ENCODE peak calls at places on chromosome 3, in eight cellular contexts. A is hepatocyte; X is brain microvascular endothelial cell; L is CD4-positive, CD25-positive, alpha-beta regulatory T cell; P is HFF-Myc; R is fibroblast of lung; V is fibroblast of the aortic adventitia; M is AG10803. Q is an unnamed sample.

GRCh38 chr3:71488391-71488809 is 95.1 kb downstream of the FOXP1 start:
- DNase-seq in A (no peak), X (no peak), L (peak; percentile 51), P (no peak), R (no peak), V (no peak), M (no peak), Q (no peak)

GRCh38 chr3:65732060-65732933 is 306.4 kb downstream of the MAGI1 start:
- DNase-seq in A (peak; percentile 79), X (peak; percentile 54), L (peak; percentile 46), P (peak; percentile 46), R (peak; percentile 71), V (peak; percentile 76), M (peak; percentile 61), Q (no peak)

GRCh38 chr3:36095238-36095637 is 285.1 kb upstream of the STAC start:
- DNase-seq in A (no peak), X (no peak), L (no peak), P (no peak), R (no peak), V (no peak), M (no peak), Q (no peak)

GRCh38 chr3:71055602-71056001 is 527.9 kb downstream of the FOXP1 start:
- DNase-seq in A (no peak), X (no peak), L (no peak), P (no peak), R (peak; percentile 87), V (peak; percentile 94), M (no peak), Q (peak; percentile 67)

GRCh38 chr3:117589454-117589853 is 879.9 kb downstream of the TUSC7 start:
- DNase-seq in A (no peak), X (no peak), L (no peak), P (no peak), R (no peak), V (peak; percentile 24), M (peak; percentile 9), Q (no peak)

GRCh38 chr3:42118762-42119361 is 27.7 kb downstream of the TRAK1 start:
- DNase-seq in A (peak; percentile 75), X (peak; percentile 52), L (peak; percentile 63), P (no peak), R (peak; percentile 47), V (peak; percentile 43), M (no peak), Q (no peak)

GRCh38 chr3:97975466-97975865 is 3.2 kb upstream of the RIOX2 start:
- DNase-seq in A (no peak), X (no peak), L (no peak), P (no peak), R (no peak), V (no peak), M (no peak), Q (no peak)

GRCh38 chr3:156803949-156804741 is 22.0 kb upstream of the LEKR1 start:
- DNase-seq in A (no peak), X (no peak), L (no peak), P (no peak), R (no peak), V (no peak), M (no peak), Q (no peak)

GRCh38 chr3:159907828-159908227 is 80.8 kb upstream of the IL12A start:
- DNase-seq in A (no peak), X (no peak), L (no peak), P (no peak), R (no peak), V (no peak), M (peak; percentile 29), Q (no peak)

GRCh38 chr3:24763421-24763820 is 268.8 kb upstream of the THRB start:
- DNase-seq in A (peak; percentile 13), X (peak; percentile 42), L (no peak), P (no peak), R (peak; percentile 8), V (no peak), M (peak; percentile 11), Q (no peak)

GRCh38 chr3:151351216-151351615 is 21.9 kb upstream of the P2RY13 start:
- DNase-seq in A (no peak), X (no peak), L (no peak), P (no peak), R (no peak), V (no peak), M (no peak), Q (no peak)

GRCh38 chr3:128787256-128788253 is 61.6 kb downstream of the RAB7A start:
- DNase-seq in A (no peak), X (peak; percentile 69), L (peak; percentile 55), P (no peak), R (no peak), V (peak; percentile 59), M (peak; percentile 43), Q (no peak)

GRCh38 chr3:140922634-140923033 is 19.0 kb upstream of the SLC25A36 start:
- DNase-seq in A (peak; percentile 26), X (peak; percentile 21), L (peak; percentile 14), P (no peak), R (peak; percentile 57), V (peak; percentile 52), M (peak; percentile 30), Q (no peak)

GRCh38 chr3:102741105-102741504 is 306.3 kb downstream of the ZPLD1 start:
- DNase-seq in A (no peak), X (no peak), L (no peak), P (no peak), R (no peak), V (no peak), M (no peak), Q (no peak)

GRCh38 chr3:8668216-8668615 is 23.6 kb upstream of the SSUH2 start:
- DNase-seq in A (no peak), X (no peak), L (no peak), P (no peak), R (no peak), V (peak; percentile 14), M (peak; percentile 14), Q (no peak)

GRCh38 chr3:133944181-133944580 is 48.5 kb upstream of the RAB6B start:
- DNase-seq in A (no peak), X (no peak), L (no peak), P (no peak), R (peak; percentile 87), V (peak; percentile 42), M (peak; percentile 21), Q (no peak)

GRCh38 chr3:2765002-2765579 is 345.1 kb downstream of the IL5RA start:
- DNase-seq in A (peak; percentile 43), X (no peak), L (peak; percentile 12), P (no peak), R (no peak), V (no peak), M (no peak), Q (no peak)

GRCh38 chr3:126157083-126157768 is 23.2 kb downstream of the ALDH1L1 start:
- DNase-seq in A (no peak), X (no peak), L (no peak), P (no peak), R (no peak), V (no peak), M (no peak), Q (no peak)
- H3K4me3 ChIP-seq in A (no peak overlapping the region), X (no peak overlapping the region), L (no peak overlapping the region), P (no peak overlapping the region), R (no peak overlapping the region), V (no peak overlapping the region), M (no peak overlapping the region), Q (no peak overlapping the region)

GRCh38 chr3:4505688-4506558 is 12.8 kb downstream of the ITPR1 start:
- DNase-seq in A (no peak), X (no peak), L (no peak), P (no peak), R (no peak), V (no peak), M (no peak), Q (no peak)

GRCh38 chr3:4507010-4507596 is 14.0 kb downstream of the ITPR1 start:
- DNase-seq in A (no peak), X (no peak), L (no peak), P (no peak), R (peak; percentile 85), V (peak; percentile 24), M (peak; percentile 30), Q (peak; percentile 43)

GRCh38 chr3:4503050-4503449 is 9.9 kb downstream of the ITPR1 start:
- DNase-seq in A (no peak), X (no peak), L (no peak), P (no peak), R (no peak), V (no peak), M (no peak), Q (no peak)

GRCh38 chr3:4506559-4507009 is 13.4 kb downstream of the ITPR1 start:
- DNase-seq in A (no peak), X (no peak), L (no peak), P (no peak), R (no peak), V (no peak), M (no peak), Q (no peak)

DNA sequence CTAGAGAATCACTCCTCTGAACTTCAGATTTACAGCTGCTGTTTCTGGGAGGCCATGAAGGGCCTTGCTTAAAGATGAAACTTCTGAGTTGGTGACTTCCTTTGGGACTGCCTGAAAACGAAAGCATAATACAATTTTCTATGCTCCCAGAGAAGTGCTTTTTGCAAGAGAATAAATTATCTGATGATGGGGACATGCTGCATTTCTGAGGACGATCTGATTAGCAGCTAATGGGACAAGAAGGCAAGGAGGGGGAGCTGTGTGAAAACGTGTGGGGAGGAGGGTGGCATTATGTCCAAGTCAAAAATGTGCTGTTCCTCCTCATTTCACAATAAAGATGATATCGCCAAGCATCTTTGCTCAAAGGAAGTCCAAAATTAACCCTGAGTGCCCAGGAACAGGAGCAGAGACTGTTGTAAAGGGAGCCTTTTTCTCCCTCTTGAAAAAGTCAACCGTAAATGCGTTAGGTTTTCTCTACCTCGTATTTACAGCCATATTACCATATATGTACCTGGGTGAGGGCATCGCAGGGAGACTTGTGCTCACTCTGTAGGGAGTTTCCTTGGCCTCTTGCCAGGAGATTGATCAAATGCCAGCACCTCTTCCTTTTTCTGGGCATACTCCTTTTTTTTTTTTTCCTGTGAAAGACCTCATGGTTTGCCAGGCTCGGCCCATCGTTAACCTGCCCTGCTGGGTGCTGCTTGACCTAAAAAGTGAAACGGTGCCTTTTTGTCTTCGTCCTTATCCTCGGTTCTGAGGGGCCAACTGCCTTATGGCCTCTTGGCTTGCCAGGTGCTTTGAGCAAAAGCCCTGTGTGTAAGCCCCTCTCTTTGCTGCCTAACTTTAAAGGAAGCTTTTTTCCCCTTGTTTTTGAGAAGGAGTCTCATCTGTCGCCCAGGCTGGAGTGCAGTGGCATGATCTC is 11.5 kb downstream of the ITPR1 start:
- DNase-seq in A (no peak), X (no peak), L (peak; percentile 61), P (no peak), R (peak; percentile 54), V (no peak), M (no peak), Q (no peak)
- H3K4me3 ChIP-seq in A (no peak overlapping the region), X (no peak overlapping the region), L (peak overlapping the region; percentile 89), P (no peak overlapping the region), R (peak overlapping the region; percentile 6), V (no peak overlapping the region), M (no peak overlapping the region), Q (no peak overlapping the region)

GRCh38 chr3:50516048-50516871 is 12.8 kb upstream of the CACNA2D2 start:
- DNase-seq in A (peak; percentile 91), X (no peak), L (no peak), P (no peak), R (peak; percentile 12), V (no peak), M (no peak), Q (no peak)
- H3K4me3 ChIP-seq in A (no peak overlapping the region), X (no peak overlapping the region), L (no peak overlapping the region), P (no peak overlapping the region), R (no peak overlapping the region), V (no peak overlapping the region), M (no peak overlapping the region), Q (no peak overlapping the region)

DNA sequence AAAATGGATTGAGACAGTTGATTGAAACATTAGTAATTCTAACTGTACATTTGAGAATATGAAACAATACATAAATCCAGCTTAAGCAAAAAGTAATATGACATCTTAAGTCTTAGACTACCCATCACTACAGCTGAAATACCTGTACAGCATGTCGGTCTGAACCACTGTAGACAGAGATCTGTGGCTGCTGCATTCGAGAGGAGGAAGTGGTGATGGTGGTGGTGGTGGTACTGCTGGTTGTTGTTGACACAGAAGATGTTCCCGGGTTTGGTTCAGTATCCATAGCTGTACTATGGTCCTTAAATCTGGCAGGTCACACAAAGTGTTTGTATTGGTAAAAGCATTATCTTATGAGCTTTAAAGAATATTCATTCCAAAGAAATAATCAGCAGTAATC is 2.9 kb downstream of the PHC3 start:
- DNase-seq in A (no peak), X (no peak), L (peak; percentile 86), P (no peak), R (no peak), V (no peak), M (no peak), Q (no peak)
- H3K4me3 ChIP-seq in A (no peak overlapping the region), X (no peak overlapping the region), L (peak overlapping the region; percentile 96), P (no peak overlapping the region), R (peak overlapping the region; percentile 96), V (no peak overlapping the region), M (no peak overlapping the region), Q (no peak overlapping the region)

Q was measured in skeletal muscle cell.